ENCODE peak calls at places on chromosomes 12 and 14, in ten cellular contexts. B, F, O, T, D, S, E, J, P and C are unnamed samples.

GRCh38 chr14:91059576-91060471 is 617 bp downstream of the RPS6KA5 start:
- DNase-seq in B (peak), F (peak), O (peak), T (no peak), D (no peak), S (peak), E (peak), J (peak), P (peak), C (peak)

GRCh38 chr12:66699738-66700482 is 21.0 kb upstream of the GRIP1 start:
- DNase-seq in B (no peak), F (no peak), O (no peak), T (no peak), D (no peak), S (no peak), E (no peak), J (no peak), P (no peak), C (no peak)

GRCh38 chr14:99525699-99526080 is 44.5 kb downstream of the CCNK start:
- DNase-seq in B (no peak), F (no peak), O (no peak), T (no peak), D (no peak), S (no peak), E (no peak), J (no peak), P (no peak), C (no peak)

GRCh38 chr14:24298892-24299254 is 707 bp downstream of the DHRS1 start:
- DNase-seq in B (no peak), F (peak), O (no peak), T (no peak), D (peak), S (peak), E (peak), J (peak), P (no peak), C (no peak)

GRCh38 chr12:94873368-94874085 is 130.0 kb downstream of the NDUFA12 start:
- DNase-seq in B (peak), F (no peak), O (no peak), T (no peak), D (no peak), S (no peak), E (peak), J (no peak), P (no peak), C (peak)

GRCh38 chr12:50174971-50175715 is 8.0 kb upstream of the CERS5 start:
- DNase-seq in B (peak), F (peak), O (no peak), T (no peak), D (peak), S (peak), E (peak), J (peak), P (peak), C (no peak)

GRCh38 chr14:93027810-93028723 is 87.7 kb downstream of the ITPK1 start:
- DNase-seq in B (no peak), F (no peak), O (no peak), T (no peak), D (no peak), S (no peak), E (no peak), J (no peak), P (no peak), C (no peak)

GRCh38 chr14:92493492-92493891 is 20.1 kb upstream of the RIN3 start:
- DNase-seq in B (no peak), F (no peak), O (no peak), T (no peak), D (no peak), S (no peak), E (no peak), J (no peak), P (no peak), C (peak)

GRCh38 chr12:71299541-71300376 is 139.8 kb upstream of the LGR5 start:
- DNase-seq in B (no peak), F (no peak), O (no peak), T (peak), D (no peak), S (peak), E (no peak), J (no peak), P (no peak), C (no peak)

GRCh38 chr14:101791919-101792572 is 30.5 kb downstream of the PPP2R5C start:
- DNase-seq in B (no peak), F (peak), O (no peak), T (peak), D (no peak), S (peak), E (no peak), J (no peak), P (peak), C (no peak)

GRCh38 chr12:52327830-52328500 is 6.8 kb upstream of the KRT83 start:
- DNase-seq in B (no peak), F (no peak), O (no peak), T (no peak), D (no peak), S (no peak), E (no peak), J (no peak), P (no peak), C (no peak)

GRCh38 chr12:118680361-118680963 is 300.9 kb upstream of the SRRM4 start:
- DNase-seq in B (no peak), F (no peak), O (no peak), T (no peak), D (no peak), S (no peak), E (peak), J (no peak), P (no peak), C (no peak)

GRCh38 chr12:115423546-115423987 is 739.6 kb upstream of the TBX3 start:
- DNase-seq in B (no peak), F (no peak), O (no peak), T (no peak), D (no peak), S (no peak), E (no peak), J (no peak), P (no peak), C (no peak)

GRCh38 chr14:105419305-105420091 is at the start of gene MTA1:
- DNase-seq in B (peak), F (no peak), O (no peak), T (no peak), D (no peak), S (no peak), E (peak), J (no peak), P (no peak), C (no peak)

GRCh38 chr12:26277511-26278246 is 82.3 kb downstream of the SSPN start:
- DNase-seq in B (no peak), F (no peak), O (no peak), T (no peak), D (no peak), S (no peak), E (no peak), J (no peak), P (no peak), C (no peak)

GRCh38 chr12:17489452-17489851 is 600.5 kb downstream of the RERGL start:
- DNase-seq in B (peak), F (no peak), O (no peak), T (no peak), D (no peak), S (no peak), E (no peak), J (no peak), P (no peak), C (no peak)

GRCh38 chr14:68043752-68044151 is 224.2 kb downstream of the RAD51B start:
- DNase-seq in B (no peak), F (no peak), O (no peak), T (no peak), D (no peak), S (peak), E (no peak), J (no peak), P (no peak), C (no peak)

GRCh38 chr12:116539905-116540482 is 19.2 kb upstream of the MAP1LC3B2 start:
- DNase-seq in B (no peak), F (no peak), O (peak), T (peak), D (no peak), S (peak), E (no peak), J (peak), P (peak), C (peak)

GRCh38 chr14:65042731-65043372 is 56.2 kb downstream of the FNTB start:
- DNase-seq in B (no peak), F (no peak), O (peak), T (no peak), D (no peak), S (no peak), E (no peak), J (no peak), P (no peak), C (no peak)

GRCh38 chr14:54420478-54421116 is 20.6 kb downstream of the CNIH1 start:
- DNase-seq in B (peak), F (peak), O (no peak), T (no peak), D (peak), S (peak), E (peak), J (peak), P (peak), C (no peak)